ENCODE peak calls at places on chromosomes 4 and X, in eight cellular contexts. D is stomach, L is tibial nerve, F is transverse colon, E is A549, P is esophagus squamous epithelium, W is prostate gland, Y is uterus. B is an unnamed sample.

GRCh38 chrX:110418857-110419249 is 60.2 kb downstream of the RTL9 start:
- DNase-seq in L (no peak), P (no peak), F (no peak), D (no peak), Y (no peak), W (no peak), E (no peak), B (no peak)

GRCh38 chr4:68074397-68074796 is 55.3 kb downstream of the TMPRSS11F start:
- DNase-seq in E (no peak), D (no peak), F (no peak), W (no peak), L (no peak), Y (no peak), P (no peak), B (no peak)

GRCh38 chr4:13888112-13888511 is 260.6 kb upstream of the BOD1L1 start:
- DNase-seq in Y (no peak), F (no peak), P (no peak), D (no peak), L (no peak), E (no peak), W (no peak), B (no peak)

GRCh38 chr4:19936471-19936870 is 315.2 kb upstream of the SLIT2 start:
- DNase-seq in P (no peak), L (no peak), E (no peak), D (no peak), W (no peak), Y (no peak), F (no peak), B (no peak)

GRCh38 chrX:11756354-11757318 is 1.4 kb upstream of the MSL3 start:
- DNase-seq in W (no peak), P (no peak), F (no peak), D (no peak), E (no peak), L (no peak), Y (no peak), B (no peak)

GRCh38 chr4:147955827-147956565 is 224.1 kb downstream of the ARHGAP10 start:
- DNase-seq in L (no peak), P (no peak), W (no peak), Y (no peak), F (no peak), D (no peak), E (no peak), B (no peak)

GRCh38 chrX:153521034-153521433 is 3.6 kb downstream of the ATP2B3 start:
- DNase-seq in Y (no peak), F (no peak), E (no peak), L (no peak), D (peak; percentile 35), P (no peak), W (peak; percentile 6), B (no peak)

GRCh38 chr4:118942465-118942864 is 53.8 kb downstream of the SYNPO2 start:
- DNase-seq in L (no peak), P (no peak), Y (no peak), E (no peak), D (no peak), W (peak; percentile 31), F (no peak), B (no peak)

GRCh38 chrX:42714981-42715688 is 62.8 kb downstream of the PPP1R2C start:
- DNase-seq in F (peak; percentile 73), E (peak; percentile 20), D (peak; percentile 79), W (peak; percentile 64), L (no peak), Y (no peak), P (no peak), B (no peak)

GRCh38 chr4:6605114-6605513 is 30.1 kb downstream of the MAN2B2 start:
- DNase-seq in L (no peak), W (no peak), D (no peak), Y (no peak), F (no peak), P (no peak), E (no peak), B (no peak)

GRCh38 chrX:35166023-35166422 is 223.4 kb downstream of the FAM47B start:
- DNase-seq in D (no peak), P (no peak), E (no peak), F (no peak), W (no peak), Y (no peak), L (no peak), B (no peak)

GRCh38 chrX:20796450-20796849 is 529.7 kb upstream of the RPS6KA3 start:
- DNase-seq in P (no peak), F (no peak), Y (no peak), W (no peak), L (no peak), D (no peak), E (no peak), B (no peak)

GRCh38 chr4:41540687-41541086 is 2.7 kb downstream of the LIMCH1 start:
- DNase-seq in D (no peak), L (no peak), W (no peak), F (no peak), P (no peak), E (no peak), Y (no peak), B (no peak)

GRCh38 chr4:105715692-105716278 is 7.2 kb downstream of the GSTCD start:
- DNase-seq in D (no peak), W (no peak), L (no peak), F (no peak), Y (no peak), P (no peak), E (peak; percentile 18), B (no peak)

GRCh38 chrX:123450217-123450616 is 266.1 kb downstream of the GRIA3 start:
- DNase-seq in D (no peak), E (peak; percentile 1), Y (no peak), F (no peak), L (no peak), W (no peak), P (no peak), B (no peak)

DNA sequence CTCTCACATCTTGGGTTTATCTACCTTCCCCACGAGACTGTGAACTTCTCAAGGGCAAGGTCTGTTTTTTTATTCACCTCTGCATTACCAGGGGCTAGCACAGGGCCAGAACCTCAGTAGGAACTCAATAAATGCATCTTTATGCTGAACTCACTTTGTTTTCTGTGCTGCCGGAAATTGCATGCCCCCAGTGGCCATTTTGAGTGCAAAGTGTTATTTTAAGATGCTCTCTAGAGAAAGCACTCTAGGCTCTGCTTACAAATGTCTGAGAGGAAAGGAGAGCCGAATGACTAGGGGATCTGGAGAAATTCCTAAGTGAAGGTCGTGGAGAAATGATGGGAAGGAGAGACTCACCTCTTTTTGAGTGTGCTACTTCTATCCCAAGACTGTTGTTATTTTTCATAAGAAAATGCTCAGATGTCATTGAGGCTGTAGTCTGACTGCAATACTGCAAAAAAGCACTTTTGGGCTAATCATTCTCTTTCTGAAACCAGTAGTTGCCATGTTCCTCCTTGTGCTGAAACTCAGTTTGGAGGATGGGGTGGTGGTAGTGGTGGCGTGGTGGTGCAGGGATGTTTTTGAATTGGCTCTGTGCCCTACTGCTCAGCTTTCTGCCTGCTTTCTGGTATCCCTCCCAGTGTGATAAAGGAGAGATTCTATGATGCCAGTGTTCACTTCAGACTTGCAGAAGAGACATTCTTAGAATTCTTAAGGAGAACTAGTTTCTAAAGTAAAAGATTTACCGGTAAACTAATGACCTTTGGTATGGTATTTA is 41.3 kb downstream of the DOCK11 start:
- DNase-seq in F (no peak), P (no peak), Y (no peak), E (peak; percentile 14), L (no peak), D (no peak), W (no peak), B (no peak)
- H3K4me1 ChIP-seq in F (peaks cover 6% of the 10 kb centered on the region), P (peaks cover 2% of the 10 kb centered on the region), Y (no peaks in the 10 kb centered on the region), E (peaks cover 20% of the 10 kb centered on the region), L (peaks cover 15% of the 10 kb centered on the region), D (no peaks in the 10 kb centered on the region), W (no peaks in the 10 kb centered on the region), B (peaks cover 2% of the 10 kb centered on the region)

GRCh38 chrX:101417981-101418841 is 10.2 kb downstream of the HNRNPH2 start:
- DNase-seq in E (no peak), F (peak; percentile 59), Y (peak; percentile 54), D (peak; percentile 58), L (peak; percentile 36), P (no peak), W (peak; percentile 22), B (peak; percentile 76)
- TF ChIP-seq POLR2A in E (peak; percentile 33), F (peak; percentile 37), Y (peak; percentile 20), D (no peak), L (peak; percentile 30), P (peak; percentile 25), W (no peak), B (no peak)

GRCh38 chr4:164872481-164872880 is 4.5 kb upstream of the APELA start:
- DNase-seq in F (no peak), P (no peak), W (no peak), D (no peak), L (no peak), Y (no peak), E (no peak), B (no peak)

GRCh38 chr4:164871673-164872072 is 5.3 kb upstream of the APELA start:
- DNase-seq in L (no peak), E (no peak), P (no peak), D (no peak), W (no peak), F (no peak), Y (no peak), B (no peak)

DNA sequence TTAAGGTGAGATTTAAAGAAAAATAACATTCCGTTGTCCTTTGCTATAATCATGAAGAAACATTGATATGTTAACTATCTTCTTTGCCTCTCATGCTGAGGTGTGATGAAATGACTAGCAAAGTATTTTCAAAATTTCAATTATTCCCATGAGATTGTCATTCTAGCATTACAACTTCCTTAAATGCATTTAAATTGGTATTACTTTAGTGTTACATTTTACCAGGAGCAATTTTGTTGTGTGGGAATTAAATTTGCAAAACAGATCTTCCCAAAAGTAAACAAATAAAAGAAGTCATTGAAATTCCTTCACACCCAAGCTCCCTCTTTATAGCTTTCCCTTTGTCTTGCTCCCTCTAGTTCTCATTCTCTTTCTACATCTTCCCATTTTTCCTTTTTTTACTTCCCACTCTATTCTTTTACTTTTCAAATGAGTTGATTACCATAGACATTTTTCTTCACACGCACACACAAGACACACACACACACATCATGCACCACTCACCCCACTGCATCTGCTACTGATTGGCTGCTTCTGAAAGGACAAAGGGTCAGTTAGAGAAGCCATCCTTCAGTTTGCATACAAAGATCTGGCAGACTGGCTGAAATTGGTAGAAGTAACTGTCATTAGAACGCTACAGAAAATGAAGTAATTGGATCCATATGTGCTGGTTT is 10.0 kb upstream of the APELA start:
- DNase-seq in P (no peak), D (no peak), Y (no peak), F (no peak), E (no peak), W (no peak), L (no peak), B (no peak)
- H3K27ac ChIP-seq in P (no peak overlapping the region), D (no peak overlapping the region), Y (no peak overlapping the region), F (no peak overlapping the region), E (no peak overlapping the region), W (no peak overlapping the region), L (no peak overlapping the region), B (no peak overlapping the region)

GRCh38 chrX:68433155-68433980 is at the start of gene OPHN1:
- DNase-seq in P (no peak), E (peak; percentile 51), W (peak; percentile 78), L (peak; percentile 59), Y (peak; percentile 80), F (peak; percentile 83), D (peak; percentile 82), B (peak; percentile 84)
- H3K4me1 ChIP-seq in P (peaks cover 5% of the 10 kb centered on the region), E (peaks cover 22% of the 10 kb centered on the region), W (no peaks in the 10 kb centered on the region), L (peaks cover 23% of the 10 kb centered on the region), Y (no peaks in the 10 kb centered on the region), F (peaks cover 18% of the 10 kb centered on the region), D (peaks cover 7% of the 10 kb centered on the region), B (peaks cover 8% of the 10 kb centered on the region)